ENCODE peak calls at places on chromosomes 11 and 22, in ten cellular contexts. P, T, A, I, B, Q, H, O, X and S are unnamed samples.

GRCh38 chr11:68007498-68008380 is 2.4 kb upstream of the ALDH3B1 start:
- DNase-seq in P (no peak), T (no peak), A (no peak), I (no peak), B (no peak), Q (no peak), H (no peak), O (no peak), X (no peak), S (no peak)

GRCh38 chr11:101867951-101868350 is 46.9 kb upstream of the CEP126 start:
- DNase-seq in P (no peak), T (no peak), A (no peak), I (no peak), B (no peak), Q (no peak), H (no peak), O (no peak), X (no peak), S (no peak)

GRCh38 chr11:7671347-7671746 is 2.0 kb downstream of the CYB5R2 start:
- DNase-seq in P (no peak), T (no peak), A (no peak), I (no peak), B (no peak), Q (no peak), H (no peak), O (no peak), X (no peak), S (no peak)

GRCh38 chr22:33314316-33314715 is 256.1 kb upstream of the SYN3 start:
- DNase-seq in P (no peak), T (no peak), A (no peak), I (no peak), B (no peak), Q (no peak), H (no peak), O (no peak), X (no peak), S (no peak)

GRCh38 chr11:96207459-96208449 is 135.2 kb downstream of the MAML2 start:
- DNase-seq in P (no peak), T (no peak), A (no peak), I (no peak), B (no peak), Q (no peak), H (no peak), O (peak; percentile 65), X (no peak), S (no peak)

GRCh38 chr11:75771646-75772410 is 3.2 kb downstream of the DGAT2 start:
- DNase-seq in P (peak; percentile 94), T (no peak), A (peak; percentile 18), I (no peak), B (peak; percentile 51), Q (peak; percentile 87), H (no peak), O (no peak), X (peak; percentile 80), S (peak; percentile 98)

GRCh38 chr11:45941285-45941684 is 18.8 kb downstream of the LARGE2 start:
- DNase-seq in P (no peak), T (no peak), A (no peak), I (no peak), B (no peak), Q (no peak), H (no peak), O (no peak), X (no peak), S (no peak)

GRCh38 chr11:32438883-32439487 is 3.6 kb upstream of the WT1 start:
- DNase-seq in P (no peak), T (peak; percentile 50), A (no peak), I (no peak), B (no peak), Q (no peak), H (no peak), O (no peak), X (no peak), S (no peak)

GRCh38 chr11:94809251-94809650 is 41.1 kb downstream of the AMOTL1 start:
- DNase-seq in P (no peak), T (no peak), A (no peak), I (no peak), B (no peak), Q (no peak), H (no peak), O (no peak), X (no peak), S (no peak)

GRCh38 chr11:123616505-123617198 is 37.8 kb downstream of the SCN3B start:
- DNase-seq in P (no peak), T (peak; percentile 77), A (peak; percentile 61), I (no peak), B (no peak), Q (peak; percentile 48), H (peak; percentile 78), O (no peak), X (no peak), S (peak; percentile 75)

GRCh38 chr11:6618117-6619020 is 853 bp downstream of the TPP1 start:
- DNase-seq in P (peak; percentile 95), T (peak; percentile 75), A (peak; percentile 59), I (no peak), B (peak; percentile 55), Q (peak; percentile 44), H (peak; percentile 70), O (peak; percentile 60), X (peak; percentile 52), S (peak; percentile 70)

GRCh38 chr11:115201121-115201792 is 303.0 kb downstream of the CADM1 start:
- DNase-seq in P (no peak), T (no peak), A (peak; percentile 63), I (no peak), B (no peak), Q (peak; percentile 82), H (no peak), O (no peak), X (no peak), S (peak; percentile 0)

GRCh38 chr11:94593030-94593429 is 25.9 kb downstream of the PIWIL4 start:
- DNase-seq in P (no peak), T (no peak), A (no peak), I (no peak), B (no peak), Q (no peak), H (no peak), O (no peak), X (no peak), S (peak; percentile 61)

DNA sequence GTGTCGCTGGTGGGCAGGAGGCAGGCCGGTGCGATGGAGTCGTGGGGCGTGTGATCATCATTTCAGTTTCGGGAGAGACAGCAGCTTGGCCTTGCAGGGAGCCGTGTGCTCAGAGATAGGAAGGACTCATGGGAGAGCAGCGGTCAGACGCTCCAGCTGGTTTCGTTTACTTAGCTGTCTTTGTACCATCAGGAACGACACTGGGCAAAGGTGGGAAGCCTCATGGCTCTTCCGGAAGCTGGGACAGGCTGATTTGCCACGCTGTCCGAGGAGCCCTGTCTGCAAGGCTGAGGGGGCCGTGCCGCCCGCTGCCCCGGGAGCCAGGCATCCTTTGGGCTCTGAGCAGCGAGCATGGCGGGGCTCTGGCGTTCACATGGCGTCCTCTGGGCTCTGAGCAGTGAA is 32.7 kb downstream of the GRAMD4 start:
- DNase-seq in P (no peak), T (peak; percentile 37), A (no peak), I (no peak), B (no peak), Q (no peak), H (no peak), O (no peak), X (no peak), S (peak; percentile 64)
- H3K4me3 ChIP-seq in P (no peak overlapping the region), T (peak overlapping the region; percentile 17), A (no peak overlapping the region), I (no peak overlapping the region), B (no peak overlapping the region), Q (no peak overlapping the region), H (peak overlapping the region; percentile 35), O (no peak overlapping the region), X (no peak overlapping the region), S (no peak overlapping the region)

GRCh38 chr22:41688365-41689211 is at the start of gene SNU13:
- DNase-seq in P (peak; percentile 94), T (peak; percentile 91), A (peak; percentile 73), I (peak; percentile 78), B (peak; percentile 91), Q (peak; percentile 61), H (peak; percentile 92), O (peak; percentile 95), X (peak; percentile 96), S (peak; percentile 88)
- TF ChIP-seq CTCF in P (no peak), T (peak; percentile 39), A (no peak), I (no peak), B (peak; percentile 21), Q (no peak), H (no peak), O (no peak), X (no peak), S (no peak)

DNA sequence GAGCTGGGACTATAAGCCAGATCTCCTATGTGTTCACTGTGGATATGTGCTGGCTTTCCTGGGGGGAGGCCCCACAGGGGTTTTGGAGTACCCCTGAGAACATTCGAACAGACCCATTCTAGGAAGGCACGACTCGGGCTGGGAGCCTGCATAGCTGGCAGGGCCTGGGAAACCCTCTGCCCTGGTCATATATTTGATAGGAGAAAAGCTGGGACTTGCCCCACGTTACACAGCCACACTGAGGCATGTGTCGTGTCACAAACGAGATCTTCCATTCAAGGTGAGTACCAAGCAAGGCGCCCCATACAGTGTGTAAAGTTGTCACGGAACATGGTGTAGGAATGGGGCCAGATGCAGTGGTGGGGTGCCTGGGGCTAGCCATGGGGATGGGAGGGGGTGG is 11.2 kb downstream of the MYO7A start:
- DNase-seq in P (no peak), T (no peak), A (no peak), I (no peak), B (no peak), Q (no peak), H (no peak), O (no peak), X (no peak), S (no peak)
- H3K4me3 ChIP-seq in P (no peak overlapping the region), T (no peak overlapping the region), A (no peak overlapping the region), I (no peak overlapping the region), B (no peak overlapping the region), Q (no peak overlapping the region), H (no peak overlapping the region), O (no peak overlapping the region), X (no peak overlapping the region), S (no peak overlapping the region)

DNA sequence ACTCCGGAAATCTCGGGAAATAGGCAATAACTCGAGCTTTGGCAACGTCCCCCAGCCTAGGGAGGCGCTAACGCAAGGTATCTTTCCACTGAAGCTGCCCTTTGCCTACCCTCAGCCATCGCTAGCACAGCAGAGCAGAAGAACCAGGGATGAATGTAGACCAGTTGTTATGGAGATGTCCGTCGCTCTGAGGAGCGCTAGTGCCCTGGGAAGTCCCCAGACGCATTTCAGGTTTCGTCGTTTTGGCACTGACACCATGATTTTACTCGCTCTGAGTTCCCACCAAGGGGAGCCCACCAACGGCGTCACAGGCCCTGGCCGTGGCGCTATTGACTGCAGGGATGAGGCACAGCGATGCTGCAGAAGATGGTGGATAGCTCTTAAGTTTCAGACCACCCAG is 22.7 kb upstream of the BDNF start:
- DNase-seq in P (no peak), T (no peak), A (no peak), I (no peak), B (no peak), Q (no peak), H (no peak), O (no peak), X (no peak), S (no peak)
- TF ChIP-seq CTCF in P (no peak), T (no peak), A (no peak), I (no peak), B (no peak), Q (peak; percentile 8), H (no peak), O (no peak), X (no peak), S (no peak)